ENCODE peak calls at places on chromosomes 12 and 14, in seven cellular contexts. Y, Z, O, K, I, W and P are unnamed samples.

GRCh38 chr12:111224196-111225066 is 144.5 kb downstream of the PHETA1 start:
- DNase-seq in W (peak; percentile 91), K (no peak), Y (no peak), Z (no peak), I (no peak), O (no peak), P (no peak)

GRCh38 chr12:104667139-104667538 is 210.4 kb downstream of the CHST11 start:
- DNase-seq in I (peak; percentile 14), O (no peak), K (peak; percentile 46), Y (no peak), Z (no peak), W (peak; percentile 54), P (peak; percentile 79)

GRCh38 chr12:26149963-26150362 is 25.1 kb upstream of the BHLHE41 start:
- DNase-seq in W (peak; percentile 54), O (no peak), K (no peak), I (no peak), Z (no peak), Y (no peak), P (no peak)

GRCh38 chr12:93674386-93674785 is 2.8 kb upstream of the CRADD start:
- DNase-seq in K (no peak), W (no peak), I (no peak), Z (no peak), O (no peak), Y (no peak), P (no peak)

GRCh38 chr12:27176765-27177164 is 67.3 kb upstream of the STK38L start:
- DNase-seq in O (peak; percentile 59), K (no peak), I (peak; percentile 80), Z (no peak), Y (no peak), W (peak; percentile 79), P (no peak)

GRCh38 chr14:69354383-69355154 is 43.5 kb downstream of the ERH start:
- DNase-seq in K (peak; percentile 16), W (no peak), Z (no peak), I (peak; percentile 5), Y (peak; percentile 44), O (no peak), P (peak; percentile 57)

GRCh38 chr12:69509308-69509736 is 39.1 kb downstream of the FRS2 start:
- DNase-seq in O (no peak), W (no peak), I (peak; percentile 46), K (no peak), Y (no peak), Z (no peak), P (no peak)

GRCh38 chr14:95067526-95067925 is 89.8 kb downstream of the DICER1 start:
- DNase-seq in I (no peak), W (no peak), Z (peak; percentile 89), Y (no peak), K (no peak), O (no peak), P (peak; percentile 47)

GRCh38 chr12:116771651-116772050 is 33.5 kb downstream of the RNFT2 start:
- DNase-seq in W (no peak), K (no peak), Y (no peak), Z (no peak), I (peak; percentile 8), O (no peak), P (no peak)

GRCh38 chr14:97270308-97270707 is 473.1 kb downstream of the VRK1 start:
- DNase-seq in W (no peak), Z (no peak), K (no peak), I (no peak), O (no peak), Y (no peak), P (no peak)

GRCh38 chr12:122981036-122981471 is 573 bp downstream of the ARL6IP4 start:
- DNase-seq in K (no peak), O (no peak), Y (no peak), W (peak; percentile 65), Z (no peak), I (no peak), P (no peak)

GRCh38 chr12:67593871-67594330 is 54.6 kb upstream of the DYRK2 start:
- DNase-seq in Z (no peak), W (no peak), O (no peak), I (no peak), Y (no peak), K (no peak), P (no peak)

GRCh38 chr12:42744539-42745156 is 155.1 kb upstream of the PRICKLE1 start:
- DNase-seq in K (peak; percentile 64), O (peak; percentile 8), Z (no peak), Y (no peak), W (peak; percentile 88), I (no peak), P (no peak)

GRCh38 chr12:112861284-112861683 is 45.5 kb upstream of the OAS1 start:
- DNase-seq in K (no peak), O (no peak), I (no peak), Y (no peak), Z (no peak), W (no peak), P (no peak)

GRCh38 chr14:77099425-77100167 is 1.5 kb downstream of the CIPC start:
- DNase-seq in Y (no peak), O (no peak), Z (no peak), I (peak; percentile 78), W (peak; percentile 20), K (peak; percentile 84), P (no peak)

GRCh38 chr14:92539875-92540274 is 26.3 kb downstream of the RIN3 start:
- DNase-seq in Z (no peak), K (no peak), O (no peak), Y (no peak), W (no peak), I (peak; percentile 56), P (no peak)

GRCh38 chr14:93911975-93912374 is 15.2 kb upstream of the FAM181A start:
- DNase-seq in K (no peak), Z (no peak), W (no peak), Y (no peak), O (no peak), I (no peak), P (no peak)

GRCh38 chr12:58443273-58443980 is 476.9 kb downstream of the LRIG3 start:
- DNase-seq in Z (no peak), W (peak; percentile 44), O (peak; percentile 47), Y (no peak), I (peak; percentile 13), K (no peak), P (no peak)

GRCh38 chr12:42921741-42922511 is 332.4 kb upstream of the PRICKLE1 start:
- DNase-seq in W (no peak), Z (no peak), I (peak; percentile 77), K (peak; percentile 61), O (peak; percentile 18), Y (no peak), P (no peak)

GRCh38 chr12:82705774-82706173 is 19.1 kb downstream of the TMTC2 start:
- DNase-seq in O (no peak), Z (no peak), W (no peak), Y (no peak), I (no peak), K (no peak), P (no peak)
- TF ChIP-seq POLR2A in O (no peak), Z (no peak), W (no peak), Y (no peak), I (no peak), K (no peak), P (no peak)

DNA sequence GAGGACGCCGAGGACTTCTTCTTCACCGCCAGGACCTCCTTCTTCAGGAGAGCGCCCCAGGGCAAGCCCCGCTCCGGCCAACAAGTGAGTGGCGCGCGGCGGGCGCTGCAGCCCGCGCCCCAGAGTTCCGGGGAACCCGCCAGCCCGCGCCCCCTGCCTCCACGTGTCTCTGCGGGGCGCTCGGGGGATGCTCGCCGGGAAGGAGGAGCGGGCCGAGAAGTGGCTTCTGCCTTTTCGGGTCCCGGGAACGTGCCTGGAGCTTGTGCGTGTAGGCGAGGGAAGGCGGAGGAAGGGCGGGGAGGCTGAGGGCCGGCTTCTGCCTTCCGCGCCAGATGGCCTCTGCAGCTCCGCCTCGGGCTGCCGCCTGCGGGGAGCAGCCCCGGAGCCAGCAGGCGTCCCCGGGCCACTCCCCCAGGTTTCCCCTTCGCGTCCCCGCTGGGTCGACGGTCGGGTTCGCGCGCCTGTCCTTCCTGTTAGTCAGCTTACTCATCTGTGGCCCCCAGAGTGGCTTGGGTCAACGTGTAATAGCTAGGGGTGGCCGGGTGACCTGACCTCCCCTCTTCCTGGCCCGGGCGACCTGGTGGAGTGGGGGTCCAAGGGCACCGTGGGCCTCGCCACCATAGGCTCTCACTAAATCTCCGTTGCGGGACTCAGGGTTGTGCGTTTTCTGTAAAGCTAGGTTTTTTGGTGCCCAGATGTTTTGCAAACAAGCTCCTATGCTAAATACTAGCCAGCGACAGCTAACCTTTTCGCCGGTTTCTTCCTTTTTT is 550 bp downstream of the RASSF3 start:
- DNase-seq in I (peak; percentile 50), Z (no peak), Y (peak; percentile 69), W (peak; percentile 95), O (peak; percentile 54), K (peak; percentile 14), P (peak; percentile 81)
- TF ChIP-seq POLR2A in I (no peak), Z (no peak), Y (no peak), W (no peak), O (no peak), K (no peak), P (no peak)

GRCh38 chr14:20688167-20688839 is at the start of gene ANG:
- DNase-seq in Y (no peak), O (no peak), Z (no peak), I (no peak), W (no peak), K (no peak), P (no peak)

GRCh38 chr14:20683896-20684661 is at the start of gene RNASE4:
- DNase-seq in O (peak; percentile 92), Z (no peak), W (peak; percentile 87), K (peak; percentile 93), Y (peak; percentile 92), I (peak; percentile 93), P (peak; percentile 95)

GRCh38 chr14:20684662-20685456 is 499 bp downstream of the RNASE4 start:
- DNase-seq in Y (peak; percentile 46), Z (no peak), O (peak; percentile 83), W (peak; percentile 26), K (peak; percentile 68), I (peak; percentile 43), P (peak; percentile 88)

GRCh38 chr14:20687362-20688166 is 1.0 kb upstream of the ANG start:
- DNase-seq in Z (no peak), K (no peak), Y (peak; percentile 52), W (no peak), O (peak; percentile 76), I (no peak), P (no peak)

GRCh38 chr14:20686386-20687143 is 2.0 kb upstream of the ANG start:
- DNase-seq in K (peak; percentile 39), W (no peak), O (peak; percentile 83), Z (no peak), I (no peak), Y (peak; percentile 61), P (no peak)
- TF ChIP-seq POLR2A in K (no peak), W (no peak), O (no peak), Z (no peak), I (no peak), Y (no peak), P (no peak)

DNA sequence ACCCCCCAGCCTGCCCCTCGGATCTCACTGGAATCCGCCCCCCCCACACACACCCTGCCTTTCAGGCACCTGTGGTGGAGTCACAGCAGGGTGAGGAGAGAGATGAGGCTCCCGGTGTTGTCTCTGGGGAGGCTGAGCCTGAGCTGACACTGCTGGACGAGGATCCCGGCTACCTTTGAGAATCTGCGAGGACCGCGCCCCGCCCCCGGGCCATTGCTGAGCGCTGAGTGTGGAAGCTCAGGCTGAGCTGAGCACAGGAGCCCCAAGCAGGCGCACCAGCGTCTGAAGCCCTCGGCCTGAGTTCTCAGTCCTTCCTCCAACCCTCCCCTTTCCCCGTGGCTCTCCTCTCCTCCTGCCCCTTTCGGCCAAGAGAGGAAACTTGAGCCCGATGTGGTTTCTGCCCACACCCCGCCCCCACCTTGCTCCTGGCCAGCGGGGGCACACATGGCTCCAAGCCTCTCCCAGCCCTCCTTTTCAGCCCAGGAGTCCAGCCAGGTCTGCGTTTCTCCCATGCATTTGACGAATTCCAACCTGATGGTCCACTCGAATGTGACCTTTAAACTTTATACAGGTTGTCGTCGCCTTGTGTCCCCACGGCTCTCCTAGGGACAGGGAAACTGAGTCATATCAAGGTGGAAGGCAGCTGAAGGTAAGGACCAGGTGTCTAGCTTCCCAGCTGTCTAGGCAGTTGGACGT is at the start of gene NFE2:
- DNase-seq in Y (peak; percentile 66), O (peak; percentile 66), Z (no peak), K (peak; percentile 30), I (peak; percentile 77), W (peak; percentile 97), P (no peak)
- TF ChIP-seq POLR2A in Y (no peak), O (no peak), Z (no peak), K (no peak), I (no peak), W (peak; percentile 78), P (no peak)